ENCODE peak calls at places on chromosome 1, in four cellular contexts. U is foreskin fibroblast; F is posterior vena cava; H is activated CD8-positive, alpha-beta memory T cell treated with anti-CD3 and anti-CD28 coated beads for 4 hours. R is an unnamed sample.
A peak's percentile ranks its signal among the peaks of the same experiment; 100 is the strongest.

GRCh38 chr1:27113861-27114260 is 41.1 kb downstream of the SLC9A1 start:
- DNase-seq in U (no peak), F (no peak), H (no peak), R (no peak)

GRCh38 chr1:230104395-230105244 is 37.6 kb downstream of the GALNT2 start:
- DNase-seq in U (peak; percentile 99), F (peak; percentile 99), H (peak; percentile 66), R (peak; percentile 98)

GRCh38 chr1:46675549-46676314 is 4.1 kb downstream of the TEX38 start:
- DNase-seq in U (no peak), F (no peak), H (no peak), R (no peak)

GRCh38 chr1:114107474-114108175 is 46.0 kb downstream of the SYT6 start:
- DNase-seq in U (no peak), F (no peak), H (no peak), R (peak; percentile 20)

GRCh38 chr1:236904874-236905741 is 99.1 kb downstream of the MT1HL1 start:
- DNase-seq in U (peak; percentile 83), F (no peak), H (no peak), R (no peak)

GRCh38 chr1:24318238-24318987 is 744 bp upstream of the GRHL3 start:
- DNase-seq in U (peak; percentile 29), F (no peak), H (no peak), R (no peak)

GRCh38 chr1:174671826-174672225 is 224.1 kb downstream of the GPR52 start:
- DNase-seq in U (no peak), F (no peak), H (no peak), R (no peak)

GRCh38 chr1:12636098-12636950 is 7.6 kb upstream of the AADACL4 start:
- DNase-seq in U (no peak), F (no peak), H (no peak), R (no peak)

GRCh38 chr1:18073066-18073642 is 34.4 kb upstream of the IGSF21 start:
- DNase-seq in U (no peak), F (no peak), H (no peak), R (no peak)

GRCh38 chr1:156487862-156488261 is 12.7 kb downstream of the MEF2D start:
- DNase-seq in U (no peak), F (no peak), H (no peak), R (no peak)

GRCh38 chr1:246786606-246787238 is 62.5 kb downstream of the SCCPDH start:
- DNase-seq in U (no peak), F (peak; percentile 31), H (no peak), R (no peak)

GRCh38 chr1:88774151-88774556 is 90.1 kb downstream of the PKN2 start:
- DNase-seq in U (no peak), F (no peak), H (no peak), R (no peak)

GRCh38 chr1:110221119-110221518 is 11.0 kb downstream of the KCNC4 start:
- DNase-seq in U (no peak), F (no peak), H (no peak), R (no peak)

GRCh38 chr1:66809736-66810326 is 8.8 kb upstream of the INSL5 start:
- DNase-seq in U (peak; percentile 68), F (no peak), H (no peak), R (no peak)

GRCh38 chr1:44719318-44719717 is 11.7 kb downstream of the RNU5D-1 start:
- DNase-seq in U (no peak), F (no peak), H (no peak), R (no peak)

GRCh38 chr1:119968068-119968492 is 71.8 kb upstream of the ADAM30 start:
- DNase-seq in U (no peak), F (no peak), H (peak; percentile 60), R (no peak)

GRCh38 chr1:47651311-47652089 is 213.7 kb downstream of the FOXD2 start:
- DNase-seq in U (no peak), F (peak; percentile 50), H (no peak), R (peak; percentile 42)

GRCh38 chr1:228077565-228078330 is 4.8 kb upstream of the ARF1 start:
- DNase-seq in U (no peak), F (peak; percentile 57), H (no peak), R (peak; percentile 62)

GRCh38 chr1:35894183-35894582 is 11.2 kb downstream of the AGO1 start:
- DNase-seq in U (no peak), F (no peak), H (no peak), R (no peak)

GRCh38 chr1:230163205-230163604 is 96.2 kb downstream of the GALNT2 start:
- DNase-seq in U (peak; percentile 93), F (peak; percentile 67), H (no peak), R (peak; percentile 88)